ENCODE peak calls at places on chromosomes 1 and 21, in nine cellular contexts. V is T47D; W is omental fat pad; G is HEK293T; U is H4; J is stimulated activated CD4-positive, alpha-beta T cell treated with anti-CD3 and anti-CD28 coated beads, Interleukin-4, amount 100 ng/mL, for 4 hours; Y is NCI-H1694; N is fibroblast of gingiva; K is AG08395. Z is an unnamed sample.

GRCh38 chr1:185720633-185721272 is 13.4 kb upstream of the HMCN1 start:
- DNase-seq in V (peak), G (no peak), W (no peak), K (peak), N (peak), J (no peak), U (peak), Y (peak), Z (peak)

GRCh38 chr1:248842781-248843331 is 4.8 kb downstream of the ZNF672 start:
- DNase-seq in Y (no peak), K (no peak), W (no peak), V (no peak), J (no peak), N (no peak), U (no peak), G (no peak), Z (no peak)

GRCh38 chr21:39518055-39518844 is 66.5 kb downstream of the SH3BGR start:
- DNase-seq in Y (peak), V (peak), G (peak), J (peak), N (peak), K (peak), W (no peak), U (peak), Z (peak)

GRCh38 chr21:36504067-36505058 is 24.4 kb upstream of the CLDN14 start:
- DNase-seq in U (peak), Y (peak), V (peak), J (no peak), N (peak), W (no peak), G (peak), K (peak), Z (peak)

GRCh38 chr1:87686671-87687070 is 358.0 kb downstream of the LMO4 start:
- DNase-seq in W (no peak), U (no peak), Y (no peak), G (no peak), K (no peak), J (no peak), V (no peak), N (no peak), Z (no peak)

GRCh38 chr1:202565890-202566289 is 144.4 kb downstream of the SYT2 start:
- DNase-seq in V (no peak), J (no peak), U (no peak), K (no peak), N (no peak), Y (no peak), W (no peak), G (no peak), Z (no peak)

GRCh38 chr21:39384674-39385298 is 35.9 kb upstream of the HMGN1 start:
- DNase-seq in G (no peak), J (no peak), Y (no peak), V (no peak), W (no peak), N (no peak), U (no peak), K (no peak), Z (no peak)

GRCh38 chr1:111369177-111369576 is 58.4 kb downstream of the OVGP1 start:
- DNase-seq in G (no peak), V (no peak), U (peak), W (no peak), K (peak), J (no peak), N (no peak), Y (no peak), Z (peak)

GRCh38 chr1:77282187-77282865 is 507 bp downstream of the AK5 start:
- DNase-seq in W (no peak), K (peak), V (peak), N (no peak), G (peak), Y (no peak), J (peak), U (no peak), Z (no peak)

GRCh38 chr1:99727575-99728190 is 38.8 kb downstream of the FRRS1 start:
- DNase-seq in W (no peak), U (peak), Y (no peak), J (no peak), G (no peak), K (no peak), V (no peak), N (peak), Z (no peak)

GRCh38 chr1:2607681-2608041 is 21.1 kb downstream of the PRXL2B start:
- DNase-seq in U (no peak), N (no peak), G (no peak), K (no peak), W (no peak), J (no peak), V (no peak), Y (no peak), Z (no peak)

Z was measured in NCI-H524.